ENCODE peak calls at places on chromosomes 5 and 9, in seven cellular contexts. One of them, this sample, is unnamed.

GRCh38 chr9:84874583-84874982 is 205.1 kb downstream of the NTRK2 start:
- DNase-seq in PC-3: no peak
- DNase-seq in fibroblast of gingiva: peak; percentile 14
- DNase-seq in NCI-H1930: no peak
- DNase-seq in NCI-H1436: no peak
- DNase-seq in endothelial cell: peak; percentile 18
- DNase-seq in HTR-8/SVneo: no peak
- DNase-seq in this sample: no peak

GRCh38 chr9:135869916-135870315 is 37.4 kb downstream of the CAMSAP1 start:
- DNase-seq in PC-3: no peak
- DNase-seq in NCI-H1930: no peak
- DNase-seq in NCI-H1436: no peak
- DNase-seq in fibroblast of gingiva: no peak
- DNase-seq in HTR-8/SVneo: no peak
- DNase-seq in endothelial cell: no peak
- DNase-seq in this sample: no peak

GRCh38 chr9:106019017-106019692 is 324.8 kb downstream of the TMEM38B start:
- DNase-seq in HTR-8/SVneo: no peak
- DNase-seq in fibroblast of gingiva: no peak
- DNase-seq in NCI-H1930: no peak
- DNase-seq in endothelial cell: no peak
- DNase-seq in PC-3: no peak
- DNase-seq in NCI-H1436: no peak
- DNase-seq in this sample: peak; percentile 5

GRCh38 chr9:81634915-81635516 is 54.3 kb downstream of the TLE1 start:
- DNase-seq in NCI-H1436: no peak
- DNase-seq in NCI-H1930: no peak
- DNase-seq in fibroblast of gingiva: peak; percentile 39
- DNase-seq in endothelial cell: no peak
- DNase-seq in HTR-8/SVneo: no peak
- DNase-seq in PC-3: no peak
- DNase-seq in this sample: no peak

GRCh38 chr9:36748322-36748899 is 175.7 kb downstream of the MELK start:
- DNase-seq in HTR-8/SVneo: peak; percentile 56
- DNase-seq in PC-3: peak; percentile 25
- DNase-seq in NCI-H1930: no peak
- DNase-seq in NCI-H1436: no peak
- DNase-seq in fibroblast of gingiva: peak; percentile 18
- DNase-seq in endothelial cell: peak; percentile 82
- DNase-seq in this sample: no peak

GRCh38 chr5:8993031-8993430 is 552.8 kb downstream of the SEMA5A start:
- DNase-seq in endothelial cell: no peak
- DNase-seq in NCI-H1930: no peak
- DNase-seq in PC-3: peak; percentile 65
- DNase-seq in fibroblast of gingiva: no peak
- DNase-seq in HTR-8/SVneo: no peak
- DNase-seq in NCI-H1436: no peak
- DNase-seq in this sample: no peak

GRCh38 chr5:120479066-120479465 is 15.0 kb downstream of the PRR16 start:
- DNase-seq in fibroblast of gingiva: peak; percentile 71
- DNase-seq in NCI-H1930: no peak
- DNase-seq in PC-3: no peak
- DNase-seq in endothelial cell: no peak
- DNase-seq in HTR-8/SVneo: peak; percentile 5
- DNase-seq in NCI-H1436: no peak
- DNase-seq in this sample: no peak

GRCh38 chr9:70123695-70124094 is 80.0 kb downstream of the MAMDC2 start:
- DNase-seq in NCI-H1436: no peak
- DNase-seq in PC-3: no peak
- DNase-seq in HTR-8/SVneo: no peak
- DNase-seq in fibroblast of gingiva: no peak
- DNase-seq in endothelial cell: no peak
- DNase-seq in NCI-H1930: no peak
- DNase-seq in this sample: no peak

This sample was measured in NCI-H510A.